ENCODE peak calls at places on chromosomes 12 and 14, in eight cellular contexts. V is right lobe of liver, O is IMR-90, X is A549, U is heart left ventricle, T is thyroid gland, L is HCT116, D is ovary. S is an unnamed sample.
A peak's percentile ranks its signal among the peaks of the same experiment; 100 is the strongest.

GRCh38 chr12:1398673-1399072 is 195.7 kb downstream of the FBXL14 start:
- DNase-seq in V (no peak), O (peak; percentile 67), X (peak; percentile 10), U (no peak), T (no peak), L (no peak), D (no peak), S (no peak)

GRCh38 chr14:98858561-98858960 is 413.4 kb downstream of the BCL11B start:
- DNase-seq in V (no peak), O (no peak), X (no peak), U (no peak), T (no peak), L (no peak), D (no peak), S (no peak)

GRCh38 chr12:123992118-123992825 is 19.3 kb downstream of the ZNF664 start:
- DNase-seq in V (no peak), O (no peak), X (no peak), U (no peak), T (peak; percentile 86), L (no peak), D (no peak), S (no peak)

GRCh38 chr12:61513972-61514371 is 746.2 kb upstream of the USP15 start:
- DNase-seq in V (no peak), O (no peak), X (no peak), U (no peak), T (no peak), L (no peak), D (no peak), S (no peak)

GRCh38 chr12:46617167-46617566 is 208.6 kb downstream of the SLC38A4 start:
- DNase-seq in V (no peak), O (peak; percentile 70), X (no peak), U (no peak), T (no peak), L (no peak), D (no peak), S (no peak)

GRCh38 chr14:99821519-99822165 is 28.4 kb downstream of the EML1 start:
- DNase-seq in V (no peak), O (peak; percentile 85), X (no peak), U (no peak), T (peak; percentile 18), L (no peak), D (no peak), S (peak; percentile 36)

GRCh38 chr12:131455581-131456110 is 255.2 kb upstream of the SFSWAP start:
- DNase-seq in V (no peak), O (no peak), X (no peak), U (no peak), T (no peak), L (no peak), D (no peak), S (no peak)

GRCh38 chr14:97634786-97635185 is 837.6 kb downstream of the VRK1 start:
- DNase-seq in V (no peak), O (no peak), X (peak; percentile 11), U (no peak), T (no peak), L (no peak), D (no peak), S (no peak)

GRCh38 chr14:55514819-55515470 is 65.1 kb upstream of the KTN1 start:
- DNase-seq in V (no peak), O (peak; percentile 87), X (no peak), U (no peak), T (no peak), L (peak; percentile 16), D (no peak), S (no peak)

GRCh38 chr12:5586201-5586600 is 154.3 kb downstream of the NTF3 start:
- DNase-seq in V (no peak), O (peak; percentile 71), X (peak; percentile 40), U (no peak), T (no peak), L (no peak), D (no peak), S (no peak)

GRCh38 chr12:122167328-122167925 is 6.6 kb downstream of the IL31 start:
- DNase-seq in V (no peak), O (no peak), X (no peak), U (no peak), T (no peak), L (no peak), D (no peak), S (no peak)

GRCh38 chr12:14959916-14960315 is 1.5 kb downstream of the ARHGDIB start:
- DNase-seq in V (no peak), O (no peak), X (no peak), U (peak; percentile 48), T (no peak), L (no peak), D (no peak), S (no peak)

GRCh38 chr12:14959126-14959440 is 2.3 kb downstream of the ARHGDIB start:
- DNase-seq in V (no peak), O (no peak), X (no peak), U (no peak), T (no peak), L (no peak), D (no peak), S (no peak)

GRCh38 chr12:14960548-14961465 is 594 bp downstream of the ARHGDIB start:
- DNase-seq in V (peak; percentile 56), O (peak; percentile 36), X (no peak), U (peak; percentile 65), T (peak; percentile 35), L (no peak), D (no peak), S (peak; percentile 15)

GRCh38 chr12:14958361-14959125 is 2.9 kb downstream of the ARHGDIB start:
- DNase-seq in V (no peak), O (no peak), X (no peak), U (no peak), T (no peak), L (no peak), D (no peak), S (no peak)

DNA sequence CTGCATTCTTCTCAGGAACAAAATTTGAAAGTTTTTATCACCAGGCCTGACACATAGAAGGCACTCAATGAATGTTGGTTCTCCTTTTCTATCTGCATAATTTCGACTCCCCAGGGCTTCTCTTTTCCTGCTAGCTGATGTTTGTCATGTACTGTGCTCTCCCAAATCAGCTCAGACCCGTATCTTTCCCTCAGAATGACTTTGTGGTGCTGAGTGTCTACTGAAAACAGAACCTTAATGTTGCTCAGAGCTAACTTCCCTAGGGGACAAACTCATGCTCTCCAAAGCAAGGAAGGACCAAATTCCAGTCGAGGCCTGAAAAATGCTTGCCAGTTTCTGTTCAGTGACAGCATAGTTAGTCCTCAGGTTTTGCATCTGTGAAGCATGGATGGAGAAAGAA is 1.9 kb downstream of the ARHGDIB start:
- DNase-seq in V (no peak), O (no peak), X (no peak), U (no peak), T (no peak), L (no peak), D (no peak), S (no peak)
- TF ChIP-seq POLR2A in V (no peak), O (no peak), X (no peak), U (no peak), T (no peak), L (no peak), D (no peak), S (no peak)

GRCh38 chr12:52946797-52947547 is 1.9 kb upstream of the KRT18 start:
- DNase-seq in V (no peak), O (no peak), X (peak; percentile 44), U (no peak), T (peak; percentile 27), L (no peak), D (no peak), S (no peak)

GRCh38 chr12:52944683-52945388 is 4.1 kb upstream of the KRT18 start:
- DNase-seq in V (no peak), O (no peak), X (no peak), U (no peak), T (no peak), L (no peak), D (no peak), S (no peak)

GRCh38 chr12:52947738-52948423 is 1.0 kb upstream of the KRT18 start:
- DNase-seq in V (no peak), O (no peak), X (no peak), U (no peak), T (no peak), L (no peak), D (no peak), S (no peak)

GRCh38 chr12:52946334-52946733 is 2.6 kb upstream of the KRT18 start:
- DNase-seq in V (no peak), O (no peak), X (no peak), U (no peak), T (no peak), L (no peak), D (no peak), S (no peak)

GRCh38 chr12:52945389-52946232 is 3.3 kb upstream of the KRT18 start:
- DNase-seq in V (peak; percentile 86), O (peak; percentile 62), X (peak; percentile 94), U (no peak), T (peak; percentile 65), L (no peak), D (no peak), S (no peak)
- TF ChIP-seq POLR2A in V (peak; percentile 79), O (peak; percentile 29), X (peak; percentile 19), U (no peak), T (no peak), L (no peak), D (no peak), S (no peak)

DNA sequence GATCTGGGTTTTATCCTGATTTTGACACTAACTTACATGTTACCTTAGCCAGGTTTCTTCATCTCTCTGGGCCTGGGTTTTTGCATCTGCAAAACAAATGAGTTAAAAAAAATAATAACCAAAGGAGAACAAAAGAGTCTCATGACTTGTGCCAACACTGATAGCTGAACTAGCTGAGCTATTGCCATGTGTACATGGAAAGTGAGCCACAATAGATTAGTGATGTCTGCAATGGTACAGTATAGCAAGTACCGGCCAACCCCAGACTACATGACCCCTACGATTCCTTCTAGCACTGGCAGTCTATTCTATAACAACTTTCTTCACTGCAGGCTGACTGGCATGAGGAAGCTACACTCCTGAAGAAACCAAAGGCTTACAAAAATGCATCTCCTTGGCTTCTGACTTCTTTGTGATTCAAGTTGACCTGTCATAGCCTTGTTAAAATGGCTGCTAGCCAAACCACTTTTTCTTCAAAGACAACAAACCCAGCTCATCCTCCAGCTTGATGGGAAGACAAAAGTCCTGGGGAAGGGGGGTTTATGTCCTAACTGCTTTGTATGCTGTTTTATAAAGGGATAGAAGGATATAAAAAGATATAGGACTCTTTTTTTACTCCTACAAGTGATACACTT is 123.7 kb downstream of the DAD1 start:
- DNase-seq in V (no peak), O (peak; percentile 1), X (no peak), U (no peak), T (no peak), L (no peak), D (no peak), S (no peak)
- TF ChIP-seq POLR2A in V (no peak), O (no peak), X (no peak), U (no peak), T (no peak), L (no peak), D (no peak), S (no peak)

GRCh38 chr14:51651388-51652167 is at the start of gene FRMD6:
- DNase-seq in V (peak; percentile 88), O (peak; percentile 90), X (peak; percentile 89), U (peak; percentile 94), T (peak; percentile 87), L (peak; percentile 68), D (peak; percentile 90), S (peak; percentile 47)
- TF ChIP-seq POLR2A in V (peak; percentile 32), O (peak; percentile 91), X (peak; percentile 72), U (no peak), T (no peak), L (peak; percentile 25), D (peak; percentile 72), S (peak; percentile 62)

GRCh38 chr12:59823535-59823934 is 227.7 kb downstream of the SLC16A7 start:
- DNase-seq in V (no peak), O (peak; percentile 40), X (no peak), U (no peak), T (no peak), L (no peak), D (no peak), S (no peak)
- TF ChIP-seq POLR2A in V (no peak), O (no peak), X (no peak), U (no peak), T (no peak), L (no peak), D (no peak), S (no peak)